ENCODE peak calls at places on chromosomes 2 and 18, in eight cellular contexts. P is gastrocnemius medialis; Y is CD8-positive, alpha-beta memory T cell; T is GM23248; Q is endodermal cell; D is effector memory CD4-positive, alpha-beta T cell; O is tibial artery; A is SJSA1. I is an unnamed sample. For H3K4me1, the result is how much of the 10 kb centered on the place peaks cover.

GRCh38 chr2:154697422-154698237 is 865 bp upstream of the KCNJ3 start:
- DNase-seq in Q (peak), A (no peak), Y (no peak), P (no peak), D (no peak), T (no peak), O (peak), I (peak)

GRCh38 chr2:207311316-207312005 is 145.7 kb upstream of the KLF7 start:
- DNase-seq in Y (no peak), Q (no peak), D (no peak), P (peak), T (peak), A (peak), O (peak), I (peak)

GRCh38 chr2:72136349-72136748 is 11.3 kb downstream of the CYP26B1 start:
- DNase-seq in T (no peak), Y (no peak), Q (peak), O (no peak), P (no peak), A (no peak), D (no peak), I (no peak)

GRCh38 chr2:129709956-129710598 is 269.4 kb upstream of the RAB6C start:
- DNase-seq in P (no peak), Y (no peak), T (no peak), A (no peak), D (no peak), O (no peak), Q (no peak), I (no peak)

GRCh38 chr2:233413529-233414272 is 59.4 kb downstream of the DGKD start:
- DNase-seq in D (peak), P (peak), Y (peak), A (peak), Q (no peak), O (peak), T (peak), I (peak)

GRCh38 chr2:156455366-156455975 is 19.3 kb downstream of the GPD2 start:
- DNase-seq in Y (no peak), D (no peak), Q (no peak), A (peak), O (no peak), P (no peak), T (peak), I (no peak)

GRCh38 chr18:76923485-76924085 is 101.2 kb downstream of the ZNF236 start:
- DNase-seq in A (peak), Q (peak), Y (no peak), O (no peak), P (no peak), D (no peak), T (peak), I (peak)

GRCh38 chr18:67621025-67621713 is 104.6 kb upstream of the DSEL start:
- DNase-seq in A (no peak), D (no peak), T (no peak), P (no peak), Y (no peak), O (no peak), Q (no peak), I (no peak)

GRCh38 chr2:70132244-70133126 is 45.2 kb downstream of the PCBP1 start:
- DNase-seq in A (peak), Y (peak), Q (peak), T (peak), O (peak), D (no peak), P (peak), I (no peak)

GRCh38 chr18:34595673-34596072 is 114.4 kb upstream of the DTNA start:
- DNase-seq in T (peak), Q (peak), Y (no peak), A (peak), P (peak), O (no peak), D (no peak), I (no peak)

GRCh38 chr18:741931-742512 is 29.6 kb upstream of the ENOSF1 start:
- DNase-seq in D (no peak), Q (no peak), O (no peak), T (peak), A (peak), P (no peak), Y (no peak), I (no peak)

GRCh38 chr2:209476367-209477191 is 52.7 kb downstream of the MAP2 start:
- DNase-seq in A (no peak), D (no peak), O (no peak), P (no peak), Y (no peak), Q (no peak), T (no peak), I (no peak)

DNA sequence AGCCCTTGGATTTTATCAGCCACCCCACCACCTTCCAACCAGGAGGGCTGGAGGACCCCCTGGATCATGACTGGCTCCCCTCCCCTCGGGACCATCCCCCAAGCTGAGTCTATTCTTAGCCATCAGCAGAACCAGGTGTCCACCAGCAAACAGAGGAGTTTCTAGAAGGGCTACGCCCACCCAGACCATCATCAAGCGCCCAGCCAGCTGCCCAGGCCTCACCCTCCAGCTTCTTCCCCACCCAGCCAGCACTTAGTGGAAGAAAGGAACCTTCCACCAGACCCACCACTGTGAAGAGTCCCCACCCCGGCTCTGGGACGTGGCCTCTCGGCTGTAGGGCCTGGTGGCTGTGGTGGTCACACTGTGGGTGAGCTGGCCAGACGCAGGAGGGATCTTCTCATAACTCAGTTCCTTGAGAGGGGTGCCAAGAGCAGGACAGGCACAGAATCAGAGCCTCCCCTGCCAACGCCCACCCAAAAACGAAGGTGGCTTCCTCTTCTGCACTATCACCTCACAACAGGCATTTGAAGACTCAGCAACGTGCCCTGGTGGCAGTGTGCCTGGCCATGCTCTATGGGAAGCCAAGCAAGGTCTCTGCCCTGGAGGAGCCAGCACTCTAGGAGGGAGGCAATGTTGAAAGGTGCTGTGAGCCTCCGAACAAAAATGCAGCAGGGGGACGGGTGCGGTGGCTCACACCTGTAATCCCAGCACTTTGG is 19.0 kb downstream of the BIN1 start:
- DNase-seq in D (no peak), Q (no peak), T (no peak), O (no peak), A (peak), Y (no peak), P (peak), I (no peak)
- H3K4me1 ChIP-seq in D (under half), Q (under half), T (under half), O (under half), A (half or more), Y (under half), P (half or more), I (under half)

GRCh38 chr2:58641001-58641400 is 399.9 kb upstream of the FANCL start:
- DNase-seq in P (no peak), D (no peak), Q (peak), A (no peak), T (no peak), Y (no peak), O (no peak), I (no peak)
- H3K4me1 ChIP-seq in P (under half), D (under half), Q (under half), A (under half), T (under half), Y (under half), O (under half), I (under half)

GRCh38 chr2:96539215-96539920 is 2.8 kb downstream of the ARID5A start:
- DNase-seq in O (no peak), A (no peak), Q (peak), P (no peak), Y (no peak), D (no peak), T (no peak), I (no peak)

GRCh38 chr2:96538487-96539214 is 2.1 kb downstream of the ARID5A start:
- DNase-seq in D (peak), Y (peak), Q (peak), O (peak), A (no peak), T (peak), P (peak), I (no peak)

GRCh38 chr2:96541753-96542152 is 5.2 kb downstream of the ARID5A start:
- DNase-seq in O (no peak), A (no peak), Q (peak), Y (no peak), T (no peak), D (no peak), P (no peak), I (no peak)

GRCh38 chr2:96541326-96541725 is 4.8 kb downstream of the ARID5A start:
- DNase-seq in Q (no peak), A (no peak), D (no peak), O (no peak), T (peak), Y (no peak), P (no peak), I (no peak)

DNA sequence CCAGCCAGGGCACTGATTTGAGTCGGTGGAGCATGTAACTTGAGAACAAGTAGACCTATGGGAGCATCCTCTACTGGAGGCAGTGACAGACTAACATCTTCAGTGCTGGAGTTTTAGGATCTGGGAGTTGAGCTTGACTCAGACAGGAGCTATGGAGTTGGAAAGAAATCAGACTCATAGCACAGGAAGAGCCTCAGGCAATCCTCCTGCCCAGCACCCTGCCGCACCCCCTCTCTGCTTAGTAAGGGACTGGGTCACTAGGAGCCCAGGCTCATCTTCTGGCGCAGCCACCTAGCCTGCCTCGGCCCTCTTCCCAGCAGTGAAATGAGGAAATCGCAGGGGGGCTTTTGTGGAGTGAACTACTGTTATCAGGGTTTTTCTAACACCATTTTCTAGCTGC is 3.6 kb downstream of the ARID5A start:
- DNase-seq in P (no peak), T (peak), D (no peak), A (no peak), O (peak), Q (peak), Y (no peak), I (peak)
- H3K4me1 ChIP-seq in P (half or more), T (under half), D (under half), A (under half), O (under half), Q (under half), Y (half or more), I (under half)

GRCh38 chr18:9930299-9930884 is 16.6 kb downstream of the VAPA start:
- DNase-seq in P (no peak), T (no peak), Q (no peak), Y (no peak), D (no peak), A (no peak), O (no peak), I (no peak)
- H3K4me1 ChIP-seq in P (half or more), T (under half), Q (under half), Y (under half), D (under half), A (under half), O (under half), I (under half)